ENCODE peak calls at places on chromosomes 3 and 15, in four cellular contexts. One of them, this sample, is unnamed.
A peak's percentile ranks its signal among the peaks of the same experiment; 100 is the strongest.

GRCh38 chr15:69704229-69704628 is 251.6 kb downstream of the RPLP1 start:
- DNase-seq in heart left ventricle: no peak
- DNase-seq in Caco-2: no peak
- DNase-seq in adipocyte: no peak
- DNase-seq in this sample: no peak

GRCh38 chr3:69494091-69494659 is 108.3 kb upstream of the FRMD4B start:
- DNase-seq in heart left ventricle: no peak
- DNase-seq in Caco-2: no peak
- DNase-seq in adipocyte: no peak
- DNase-seq in this sample: no peak

GRCh38 chr3:195110647-195111321 is 160.2 kb downstream of the XXYLT1 start:
- DNase-seq in heart left ventricle: peak; percentile 75
- DNase-seq in Caco-2: no peak
- DNase-seq in adipocyte: no peak
- DNase-seq in this sample: peak; percentile 72

GRCh38 chr3:154059798-154060197 is 61.4 kb upstream of the ARHGEF26 start:
- DNase-seq in heart left ventricle: no peak
- DNase-seq in Caco-2: no peak
- DNase-seq in adipocyte: no peak
- DNase-seq in this sample: no peak

GRCh38 chr3:185397676-185398075 is 34.7 kb downstream of the MAP3K13 start:
- DNase-seq in heart left ventricle: peak; percentile 33
- DNase-seq in Caco-2: no peak
- DNase-seq in adipocyte: no peak
- DNase-seq in this sample: no peak

GRCh38 chr3:108190346-108190745 is 31.9 kb downstream of the IFT57 start:
- DNase-seq in heart left ventricle: no peak
- DNase-seq in Caco-2: no peak
- DNase-seq in adipocyte: no peak
- DNase-seq in this sample: no peak

GRCh38 chr3:87225659-87226058 is 1.4 kb upstream of the CHMP2B start:
- DNase-seq in heart left ventricle: no peak
- DNase-seq in Caco-2: no peak
- DNase-seq in adipocyte: no peak
- DNase-seq in this sample: no peak

GRCh38 chr3:125150525-125151436 is 61.8 kb downstream of the SLC12A8 start:
- DNase-seq in heart left ventricle: no peak
- DNase-seq in Caco-2: peak; percentile 63
- DNase-seq in adipocyte: no peak
- DNase-seq in this sample: no peak

GRCh38 chr3:47799733-47800132 is 3.2 kb upstream of the DHX30 start:
- DNase-seq in heart left ventricle: no peak
- DNase-seq in Caco-2: no peak
- DNase-seq in adipocyte: no peak
- DNase-seq in this sample: no peak

GRCh38 chr3:44318929-44319328 is 19.6 kb upstream of the TCAIM start:
- DNase-seq in heart left ventricle: no peak
- DNase-seq in Caco-2: peak; percentile 45
- DNase-seq in adipocyte: no peak
- DNase-seq in this sample: no peak

GRCh38 chr3:186209810-186210752 is 101.2 kb upstream of the ETV5 start:
- DNase-seq in heart left ventricle: peak; percentile 86
- DNase-seq in Caco-2: no peak
- DNase-seq in adipocyte: peak; percentile 68
- DNase-seq in this sample: no peak

GRCh38 chr3:103308921-103309320 is 874.1 kb downstream of the ZPLD1 start:
- DNase-seq in heart left ventricle: no peak
- DNase-seq in Caco-2: no peak
- DNase-seq in adipocyte: no peak
- DNase-seq in this sample: no peak

GRCh38 chr15:23648920-23649515 is 1.4 kb upstream of the MAGEL2 start:
- DNase-seq in heart left ventricle: no peak
- DNase-seq in Caco-2: peak; percentile 45
- DNase-seq in adipocyte: peak; percentile 25
- DNase-seq in this sample: no peak

GRCh38 chr3:49813497-49814174 is at the start of gene UBA7:
- DNase-seq in heart left ventricle: peak; percentile 73
- DNase-seq in Caco-2: no peak
- DNase-seq in adipocyte: peak; percentile 84
- DNase-seq in this sample: peak; percentile 65

GRCh38 chr3:45269952-45270351 is 43.9 kb upstream of the TMEM158 start:
- DNase-seq in heart left ventricle: no peak
- DNase-seq in Caco-2: no peak
- DNase-seq in adipocyte: no peak
- DNase-seq in this sample: no peak

GRCh38 chr15:98725874-98726273 is 77.5 kb downstream of the IGF1R start:
- DNase-seq in heart left ventricle: no peak
- DNase-seq in Caco-2: no peak
- DNase-seq in adipocyte: no peak
- DNase-seq in this sample: no peak
- H3K4me1 ChIP-seq in heart left ventricle: peaks cover 52% of the 10 kb centered on the region
- H3K4me1 ChIP-seq in Caco-2: peaks cover 80% of the 10 kb centered on the region
- H3K4me1 ChIP-seq in adipocyte: peaks cover 44% of the 10 kb centered on the region
- H3K4me1 ChIP-seq in this sample: no peaks in the 10 kb centered on the region

GRCh38 chr3:128491071-128491899 is 1.7 kb downstream of the GATA2 start:
- DNase-seq in heart left ventricle: no peak
- DNase-seq in Caco-2: peak; percentile 23
- DNase-seq in adipocyte: peak; percentile 49
- DNase-seq in this sample: no peak
- H3K4me1 ChIP-seq in heart left ventricle: peaks cover 33% of the 10 kb centered on the region
- H3K4me1 ChIP-seq in Caco-2: peaks cover 8% of the 10 kb centered on the region
- H3K4me1 ChIP-seq in adipocyte: peaks cover 17% of the 10 kb centered on the region
- H3K4me1 ChIP-seq in this sample: no peaks in the 10 kb centered on the region

GRCh38 chr15:45343258-45343860 is 35.0 kb downstream of the GATM start:
- DNase-seq in heart left ventricle: no peak
- DNase-seq in Caco-2: peak; percentile 62
- DNase-seq in adipocyte: no peak
- DNase-seq in this sample: no peak

GRCh38 chr15:45337224-45337623 is 41.1 kb downstream of the GATM start:
- DNase-seq in heart left ventricle: no peak
- DNase-seq in Caco-2: no peak
- DNase-seq in adipocyte: no peak
- DNase-seq in this sample: no peak

GRCh38 chr15:45338417-45338816 is 39.9 kb downstream of the GATM start:
- DNase-seq in heart left ventricle: no peak
- DNase-seq in Caco-2: peak; percentile 57
- DNase-seq in adipocyte: no peak
- DNase-seq in this sample: no peak

GRCh38 chr15:45340429-45340828 is 37.9 kb downstream of the GATM start:
- DNase-seq in heart left ventricle: no peak
- DNase-seq in Caco-2: no peak
- DNase-seq in adipocyte: no peak
- DNase-seq in this sample: no peak

GRCh38 chr15:45341775-45342174 is 36.6 kb downstream of the GATM start:
- DNase-seq in heart left ventricle: no peak
- DNase-seq in Caco-2: no peak
- DNase-seq in adipocyte: no peak
- DNase-seq in this sample: no peak
- H3K4me1 ChIP-seq in heart left ventricle: no peaks in the 10 kb centered on the region
- H3K4me1 ChIP-seq in Caco-2: peaks cover 82% of the 10 kb centered on the region
- H3K4me1 ChIP-seq in adipocyte: no peaks in the 10 kb centered on the region
- H3K4me1 ChIP-seq in this sample: no peaks in the 10 kb centered on the region

GRCh38 chr3:53169832-53170324 is 8.9 kb downstream of the PRKCD start:
- DNase-seq in heart left ventricle: no peak
- DNase-seq in Caco-2: no peak
- DNase-seq in adipocyte: no peak
- DNase-seq in this sample: no peak
- H3K4me1 ChIP-seq in heart left ventricle: peaks cover 9% of the 10 kb centered on the region
- H3K4me1 ChIP-seq in Caco-2: peaks cover 19% of the 10 kb centered on the region
- H3K4me1 ChIP-seq in adipocyte: peaks cover 12% of the 10 kb centered on the region
- H3K4me1 ChIP-seq in this sample: peaks cover 56% of the 10 kb centered on the region

DNA sequence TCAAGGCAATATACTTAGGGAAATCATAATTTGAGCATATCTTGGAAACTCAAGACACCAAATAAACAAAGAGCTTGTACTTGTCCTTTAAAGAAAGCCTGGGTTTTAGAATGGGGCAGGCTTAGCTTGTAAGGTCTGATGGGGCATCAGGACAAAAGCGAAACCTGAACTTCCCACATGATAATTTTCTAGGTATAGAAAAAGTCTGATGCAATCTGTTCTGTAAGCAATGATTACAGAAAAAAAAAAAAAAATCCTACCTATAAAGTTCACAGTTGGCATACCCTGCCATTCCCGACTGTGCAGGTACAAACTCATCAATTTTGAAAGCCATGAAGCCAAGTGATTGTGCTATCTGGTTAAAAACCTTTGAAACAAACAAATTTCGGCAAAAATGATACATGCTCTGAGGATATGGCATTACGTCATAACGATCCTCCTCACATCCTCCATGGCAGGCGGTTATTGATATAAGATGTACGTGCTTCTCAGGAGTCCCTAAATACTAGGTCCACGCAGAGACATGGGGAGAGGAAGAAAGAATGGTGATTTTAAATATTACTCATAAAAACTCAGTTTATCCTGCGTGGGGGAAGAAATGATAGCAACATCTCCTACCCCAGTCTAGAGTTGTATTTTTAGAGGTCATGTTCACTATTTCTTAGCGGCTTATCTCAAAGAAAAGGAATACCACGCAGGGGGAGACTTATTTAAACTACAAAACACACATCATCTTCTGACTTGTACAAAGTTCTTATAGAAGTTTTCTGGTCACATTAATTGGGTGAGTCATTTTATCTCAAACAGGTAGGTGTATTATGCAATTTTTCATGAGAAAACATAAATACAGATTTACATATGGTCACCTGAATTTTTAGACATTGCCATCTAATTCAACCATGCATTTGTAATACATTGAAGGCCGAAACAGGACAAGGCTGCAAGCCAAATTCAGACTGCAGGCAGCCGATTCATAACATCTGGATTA is 27.0 kb downstream of the MB21D2 start:
- DNase-seq in heart left ventricle: no peak
- DNase-seq in Caco-2: no peak
- DNase-seq in adipocyte: no peak
- DNase-seq in this sample: no peak
- H3K4me1 ChIP-seq in heart left ventricle: peaks cover 11% of the 10 kb centered on the region
- H3K4me1 ChIP-seq in Caco-2: peaks cover 74% of the 10 kb centered on the region
- H3K4me1 ChIP-seq in adipocyte: peaks cover 35% of the 10 kb centered on the region
- H3K4me1 ChIP-seq in this sample: peaks cover 18% of the 10 kb centered on the region

DNA sequence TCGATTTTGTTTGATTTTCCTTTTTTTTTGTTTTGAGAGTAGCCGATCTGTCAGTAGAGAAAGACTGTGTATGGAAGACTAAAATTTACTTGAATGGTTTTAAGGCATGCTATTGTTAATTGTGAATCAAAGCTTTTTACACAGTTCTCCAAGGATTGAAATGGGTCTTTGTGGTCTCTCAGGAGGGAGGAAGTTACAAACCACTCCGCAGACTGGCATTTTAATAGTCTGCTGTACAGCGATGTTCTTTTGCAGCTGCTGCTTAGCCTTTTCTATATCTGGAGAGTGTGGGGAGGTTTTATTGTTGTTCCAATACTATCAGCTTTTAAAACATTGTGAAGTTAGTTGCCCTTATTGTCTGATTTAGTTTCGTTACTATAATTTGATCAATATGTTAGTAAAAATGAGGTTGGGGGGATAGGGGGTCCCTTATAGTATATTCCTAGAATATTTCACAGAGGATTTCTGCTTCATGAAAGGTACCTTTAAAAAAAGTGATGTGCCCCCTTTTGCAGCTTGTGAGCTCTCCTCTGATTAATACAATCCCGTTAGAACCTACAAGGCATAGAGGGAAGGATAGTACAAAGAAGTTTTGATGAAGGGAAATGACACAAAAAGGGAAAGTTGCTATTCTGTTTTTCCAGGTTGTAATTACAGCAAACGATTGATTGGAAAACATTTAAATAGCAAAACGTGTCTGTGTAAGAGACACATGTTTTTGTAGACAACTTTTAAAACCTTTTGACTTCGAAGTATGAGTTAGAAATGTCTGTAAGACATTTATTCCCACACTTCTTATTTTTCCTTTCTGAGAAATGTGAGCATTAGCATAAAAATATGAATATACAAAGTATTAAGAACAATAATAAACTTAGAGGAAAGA is 158.3 kb upstream of the CGNL1 start:
- DNase-seq in heart left ventricle: no peak
- DNase-seq in Caco-2: no peak
- DNase-seq in adipocyte: no peak
- DNase-seq in this sample: no peak
- H3K4me1 ChIP-seq in heart left ventricle: peaks cover 11% of the 10 kb centered on the region
- H3K4me1 ChIP-seq in Caco-2: peaks cover 4% of the 10 kb centered on the region
- H3K4me1 ChIP-seq in adipocyte: peaks cover 68% of the 10 kb centered on the region
- H3K4me1 ChIP-seq in this sample: no peaks in the 10 kb centered on the region

GRCh38 chr15:89087066-89087829 is 1.0 kb upstream of the ABHD2 start:
- DNase-seq in heart left ventricle: peak; percentile 50
- DNase-seq in Caco-2: no peak
- DNase-seq in adipocyte: no peak
- DNase-seq in this sample: no peak

GRCh38 chr15:89090791-89091666 is 2.8 kb downstream of the ABHD2 start:
- DNase-seq in heart left ventricle: peak; percentile 85
- DNase-seq in Caco-2: no peak
- DNase-seq in adipocyte: peak; percentile 77
- DNase-seq in this sample: peak; percentile 91

GRCh38 chr15:89089316-89090230 is 1.3 kb downstream of the ABHD2 start:
- DNase-seq in heart left ventricle: no peak
- DNase-seq in Caco-2: no peak
- DNase-seq in adipocyte: no peak
- DNase-seq in this sample: no peak

GRCh38 chr15:89087830-89088604 is at the start of gene ABHD2:
- DNase-seq in heart left ventricle: peak; percentile 100
- DNase-seq in Caco-2: peak; percentile 99
- DNase-seq in adipocyte: peak; percentile 100
- DNase-seq in this sample: peak; percentile 99

DNA sequence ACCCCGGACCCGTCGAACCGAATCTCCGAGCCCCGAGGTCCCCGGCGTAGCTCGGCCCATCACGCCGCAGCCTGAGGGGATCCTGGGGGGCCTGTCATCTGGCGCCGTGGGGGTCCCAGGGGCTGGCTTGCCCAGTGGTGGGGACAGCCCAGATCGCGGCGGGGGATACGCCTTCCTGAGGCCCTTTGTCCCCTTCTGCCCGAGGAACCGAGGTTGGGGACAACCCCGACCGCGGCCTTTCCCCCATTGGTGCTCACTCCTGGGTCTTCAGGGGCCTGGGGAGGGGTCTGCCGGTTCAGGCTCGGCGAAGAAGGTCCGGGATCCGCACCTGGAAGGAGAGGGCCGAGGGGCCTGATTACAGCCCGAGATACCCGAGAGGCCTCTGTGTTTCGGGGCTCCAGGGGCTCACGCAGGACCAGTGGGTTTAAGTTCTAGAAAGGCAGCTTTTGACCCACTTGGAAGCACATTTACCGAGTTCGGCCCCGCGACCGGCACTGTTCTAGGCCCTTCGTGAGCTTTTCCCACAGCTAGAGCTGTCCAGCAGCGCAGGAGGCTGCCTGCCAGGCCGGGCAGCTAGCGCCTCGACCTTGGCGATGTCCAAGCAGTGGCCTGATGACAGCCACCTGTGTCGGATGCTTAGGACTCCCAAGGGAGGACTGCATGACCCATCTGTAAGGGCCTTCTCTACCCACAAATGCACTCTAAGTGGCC is 504 bp downstream of the ABHD2 start:
- DNase-seq in heart left ventricle: peak; percentile 68
- DNase-seq in Caco-2: no peak
- DNase-seq in adipocyte: peak; percentile 50
- DNase-seq in this sample: no peak
- H3K4me1 ChIP-seq in heart left ventricle: peaks cover 43% of the 10 kb centered on the region
- H3K4me1 ChIP-seq in Caco-2: peaks cover 15% of the 10 kb centered on the region
- H3K4me1 ChIP-seq in adipocyte: peaks cover 54% of the 10 kb centered on the region
- H3K4me1 ChIP-seq in this sample: peaks cover 63% of the 10 kb centered on the region

This sample was measured in right atrium auricular region.